ENCODE peak calls at places on chromosomes 4 and X, in eight cellular contexts. V is GM20000, E is dorsolateral prefrontal cortex, Z is MM.1S, C is natural killer cell, O is kidney, K is BJ, W is GM23338. S is an unnamed sample.

GRCh38 chr4:177687117-177687516 is 244.9 kb upstream of the AGA start:
- DNase-seq in V (no peak), E (no peak), Z (no peak), C (no peak), O (no peak), K (no peak), W (no peak), S (no peak)

GRCh38 chrX:123834116-123834515 is 25.7 kb upstream of the XIAP start:
- DNase-seq in V (no peak), E (no peak), Z (no peak), C (no peak), O (no peak), K (no peak), W (no peak), S (no peak)

GRCh38 chrX:87961471-87961870 is 443.9 kb downstream of the KLHL4 start:
- DNase-seq in V (no peak), E (no peak), Z (peak), C (no peak), O (no peak), K (no peak), W (no peak), S (no peak)

GRCh38 chr4:142858965-142859364 is 12.9 kb upstream of the INPP4B start:
- DNase-seq in V (no peak), E (no peak), Z (no peak), C (no peak), O (no peak), K (no peak), W (no peak), S (no peak)

GRCh38 chrX:123339201-123339905 is 155.3 kb downstream of the GRIA3 start:
- DNase-seq in V (no peak), E (no peak), Z (no peak), C (no peak), O (no peak), K (peak), W (no peak), S (no peak)

GRCh38 chr4:42277291-42277690 is 120.0 kb upstream of the SHISA3 start:
- DNase-seq in V (no peak), E (no peak), Z (no peak), C (no peak), O (no peak), K (no peak), W (no peak), S (no peak)

GRCh38 chr4:77360451-77360850 is 203.4 kb downstream of the CCNG2 start:
- DNase-seq in V (no peak), E (no peak), Z (no peak), C (no peak), O (no peak), K (no peak), W (no peak), S (peak)

GRCh38 chr4:102420563-102421221 is 75.4 kb upstream of the SLC39A8 start:
- DNase-seq in V (no peak), E (no peak), Z (no peak), C (no peak), O (no peak), K (no peak), W (peak), S (no peak)

GRCh38 chrX:134547047-134547679 is 87.2 kb downstream of the HPRT1 start:
- DNase-seq in V (no peak), E (no peak), Z (no peak), C (no peak), O (no peak), K (no peak), W (no peak), S (no peak)

GRCh38 chr4:185343726-185344581 is 51.8 kb downstream of the LRP2BP start:
- DNase-seq in V (no peak), E (no peak), Z (no peak), C (no peak), O (no peak), K (no peak), W (no peak), S (no peak)

GRCh38 chr4:88846232-88846790 is 148.7 kb upstream of the NAP1L5 start:
- DNase-seq in V (no peak), E (no peak), Z (no peak), C (no peak), O (no peak), K (no peak), W (no peak), S (peak)

GRCh38 chrX:45758319-45758718 is 557.6 kb upstream of the DIPK2B start:
- DNase-seq in V (no peak), E (no peak), Z (peak), C (peak), O (no peak), K (peak), W (no peak), S (no peak)

GRCh38 chrX:133417364-133417763 is 2.1 kb upstream of the GPC4 start:
- DNase-seq in V (no peak), E (no peak), Z (no peak), C (no peak), O (no peak), K (no peak), W (peak), S (no peak)

GRCh38 chr4:145784036-145784435 is 104.1 kb downstream of the C4orf51 start:
- DNase-seq in V (no peak), E (no peak), Z (no peak), C (no peak), O (no peak), K (no peak), W (no peak), S (no peak)

GRCh38 chr4:121594796-121595526 is 101.8 kb downstream of the ANXA5 start:
- DNase-seq in V (no peak), E (no peak), Z (no peak), C (no peak), O (no peak), K (peak), W (no peak), S (no peak)

GRCh38 chrX:100743009-100743615 is 11.2 kb upstream of the SYTL4 start:
- DNase-seq in V (no peak), E (no peak), Z (no peak), C (no peak), O (no peak), K (no peak), W (no peak), S (no peak)

GRCh38 chr4:105637409-105638258 is 70.9 kb downstream of the INTS12 start:
- DNase-seq in V (peak), E (peak), Z (peak), C (no peak), O (peak), K (no peak), W (no peak), S (no peak)

GRCh38 chr4:181261279-181261678 is 981.9 kb upstream of the TENM3 start:
- DNase-seq in V (no peak), E (no peak), Z (no peak), C (no peak), O (no peak), K (no peak), W (peak), S (no peak)

GRCh38 chr4:104491396-104491821 is 3.3 kb downstream of the CXXC4 start:
- DNase-seq in V (peak), E (peak), Z (no peak), C (peak), O (peak), K (no peak), W (peak), S (no peak)

GRCh38 chrX:72243472-72243871 is 4.6 kb upstream of the ERCC6L start:
- DNase-seq in V (no peak), E (no peak), Z (no peak), C (no peak), O (no peak), K (no peak), W (no peak), S (no peak)

GRCh38 chrX:97119474-97120109 is 235.9 kb downstream of the RPA4 start:
- DNase-seq in V (no peak), E (no peak), Z (no peak), C (no peak), O (no peak), K (no peak), W (no peak), S (no peak)

GRCh38 chr4:187004628-187005027 is 281.0 kb upstream of the FAT1 start:
- DNase-seq in V (no peak), E (no peak), Z (no peak), C (no peak), O (no peak), K (no peak), W (no peak), S (no peak)

GRCh38 chr4:187006189-187006618 is 282.5 kb upstream of the FAT1 start:
- DNase-seq in V (no peak), E (no peak), Z (no peak), C (no peak), O (no peak), K (no peak), W (no peak), S (no peak)

GRCh38 chr4:186999676-187000075 is 276.0 kb upstream of the FAT1 start:
- DNase-seq in V (no peak), E (no peak), Z (no peak), C (no peak), O (no peak), K (peak), W (no peak), S (no peak)

GRCh38 chr4:187000281-187000680 is 276.6 kb upstream of the FAT1 start:
- DNase-seq in V (no peak), E (no peak), Z (no peak), C (no peak), O (no peak), K (no peak), W (no peak), S (no peak)
- TF ChIP-seq CTCF in V (no peak), E (no peak), Z (no peak), C (no peak), O (no peak), K (no peak), W (no peak), S (no peak)

GRCh38 chrX:129750971-129751370 is 12.2 kb downstream of the XPNPEP2 start:
- DNase-seq in V (no peak), E (no peak), Z (no peak), C (no peak), O (no peak), K (no peak), W (no peak), S (no peak)
- TF ChIP-seq CTCF in V (no peak), E (no peak), Z (no peak), C (no peak), O (no peak), K (no peak), W (no peak), S (no peak)

DNA sequence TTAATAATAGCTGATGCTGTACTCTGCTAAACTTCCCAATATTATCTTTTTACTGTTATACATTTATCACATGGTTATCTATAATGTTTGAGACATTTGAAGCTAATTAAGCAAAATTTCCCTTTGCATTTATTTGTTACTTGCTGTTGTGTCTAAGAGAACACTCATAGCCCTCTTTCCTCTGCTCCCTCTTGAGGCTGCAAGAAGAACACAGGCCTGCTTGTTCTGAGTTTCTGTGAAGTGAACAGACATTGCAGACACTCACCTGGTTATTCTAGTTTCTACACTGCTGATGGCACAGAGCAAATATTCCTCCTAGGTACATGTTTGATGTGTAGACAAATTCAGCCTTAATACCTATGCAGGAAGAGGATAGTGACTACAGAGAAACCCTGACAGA is 367.8 kb downstream of the GASK1B start:
- DNase-seq in V (no peak), E (no peak), Z (no peak), C (no peak), O (no peak), K (no peak), W (peak), S (no peak)
- TF ChIP-seq CTCF in V (no peak), E (no peak), Z (no peak), C (no peak), O (no peak), K (peak), W (peak), S (peak)

GRCh38 chrX:3119376-3119775 is 78.1 kb downstream of the ARSF start:
- DNase-seq in V (no peak), E (no peak), Z (no peak), C (no peak), O (no peak), K (no peak), W (no peak), S (no peak)
- TF ChIP-seq CTCF in V (no peak), E (no peak), Z (no peak), C (no peak), O (no peak), K (no peak), W (no peak), S (no peak)

GRCh38 chrX:9482408-9482807 is 17.6 kb downstream of the TBL1X start:
- DNase-seq in V (no peak), E (no peak), Z (no peak), C (no peak), O (no peak), K (no peak), W (no peak), S (no peak)
- TF ChIP-seq CTCF in V (no peak), E (no peak), Z (no peak), C (no peak), O (no peak), K (no peak), W (no peak), S (no peak)

DNA sequence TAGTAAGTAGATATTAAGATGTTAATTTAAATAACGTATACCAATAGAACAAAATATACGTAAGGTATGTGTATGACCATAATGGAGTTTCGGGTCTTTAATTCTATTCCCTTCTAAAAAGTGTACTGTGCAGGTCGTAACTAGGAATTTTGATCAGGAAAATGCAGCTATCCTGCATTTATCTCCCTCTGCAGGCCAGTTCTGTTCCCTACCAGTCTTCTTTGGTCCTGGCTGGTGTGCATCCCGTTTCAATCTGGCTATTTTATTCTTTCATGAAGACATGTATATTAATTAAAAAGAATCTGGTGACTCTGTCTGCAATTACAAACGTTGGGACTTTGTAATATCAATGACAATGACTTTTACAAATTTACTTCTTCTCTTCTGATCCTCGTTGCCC is 534.1 kb upstream of the AADAT start:
- DNase-seq in V (no peak), E (no peak), Z (no peak), C (no peak), O (no peak), K (no peak), W (peak), S (no peak)
- TF ChIP-seq CTCF in V (no peak), E (no peak), Z (no peak), C (no peak), O (no peak), K (no peak), W (peak), S (peak)

GRCh38 chr4:139403457-139403856 is 50.5 kb upstream of the RAB33B start:
- DNase-seq in V (no peak), E (no peak), Z (no peak), C (no peak), O (no peak), K (no peak), W (peak), S (no peak)
- TF ChIP-seq CTCF in V (no peak), E (peak), Z (no peak), C (no peak), O (no peak), K (no peak), W (no peak), S (peak)

S was measured in retinal pigment epithelial cell.